ENCODE peak calls at places on chromosomes 7 and 10, in four cellular contexts. P, I, O and Q are unnamed samples. For H3K4me1, the result is how much of the 10 kb centered on the place peaks cover.

GRCh38 chr7:73891178-73891885 is 30.4 kb downstream of the TMEM270 start:
- DNase-seq in O (no peak), I (no peak), P (peak), Q (no peak)

GRCh38 chr10:112461029-112461887 is 14.2 kb downstream of the VTI1A start:
- DNase-seq in O (no peak), I (no peak), P (peak), Q (no peak)

GRCh38 chr10:110918633-110919348 is at the start of gene BBIP1:
- DNase-seq in I (no peak), O (no peak), P (peak), Q (no peak)

GRCh38 chr10:21369697-21370096 is 155.8 kb downstream of the SKIDA1 start:
- DNase-seq in O (no peak), I (no peak), P (peak), Q (no peak)

GRCh38 chr7:134293029-134293740 is 23.5 kb downstream of the SLC35B4 start:
- DNase-seq in I (no peak), O (no peak), P (no peak), Q (no peak)

GRCh38 chr10:57818522-57818921 is 449.2 kb downstream of the IPMK start:
- DNase-seq in I (no peak), O (no peak), P (no peak), Q (no peak)

GRCh38 chr10:128147669-128148068 is 21.4 kb upstream of the MKI67 start:
- DNase-seq in O (no peak), P (peak), I (no peak), Q (no peak)

GRCh38 chr7:77409005-77409738 is 7.0 kb downstream of the GSAP start:
- DNase-seq in P (peak), O (no peak), I (no peak), Q (no peak)

GRCh38 chr7:25665346-25665745 is 437.1 kb upstream of the NPVF start:
- DNase-seq in O (no peak), P (no peak), I (peak), Q (peak)

GRCh38 chr7:73941836-73942551 is 81.0 kb downstream of the TMEM270 start:
- DNase-seq in I (no peak), P (peak), O (no peak), Q (no peak)

GRCh38 chr7:149870701-149871483 is 2.9 kb upstream of the ATP6V0E2 start:
- DNase-seq in O (no peak), I (no peak), P (no peak), Q (no peak)

GRCh38 chr10:12191715-12192114 is 4.0 kb downstream of the NUDT5 start:
- DNase-seq in P (no peak), O (no peak), I (no peak), Q (no peak)

GRCh38 chr7:121440857-121441503 is 44.9 kb upstream of the FAM3C start:
- DNase-seq in P (no peak), I (no peak), O (peak), Q (no peak)

GRCh38 chr10:541750-542371 is 147.6 kb downstream of the DIP2C start:
- DNase-seq in P (no peak), O (no peak), I (no peak), Q (no peak)

GRCh38 chr10:98340946-98341345 is 73.0 kb upstream of the LOXL4 start:
- DNase-seq in I (no peak), P (peak), O (peak), Q (peak)

GRCh38 chr7:72298912-72299311 is 113.2 kb downstream of the CALN1 start:
- DNase-seq in O (no peak), I (no peak), P (no peak), Q (no peak)

GRCh38 chr7:74410772-74411171 is 42.9 kb upstream of the GTF2IRD1 start:
- DNase-seq in I (no peak), O (no peak), P (no peak), Q (no peak)

GRCh38 chr7:104855826-104856225 is 158.2 kb upstream of the KMT2E start:
- DNase-seq in O (no peak), I (no peak), P (no peak), Q (no peak)

GRCh38 chr10:20971901-20972300 is 74.8 kb upstream of the NEBL start:
- DNase-seq in I (no peak), P (no peak), O (no peak), Q (no peak)

GRCh38 chr10:58952747-58953466 is 223.5 kb upstream of the PHYHIPL start:
- DNase-seq in O (peak), I (peak), P (peak), Q (peak)

GRCh38 chr7:132500727-132501410 is 75.4 kb downstream of the PLXNA4 start:
- DNase-seq in I (peak), O (peak), P (no peak), Q (peak)

GRCh38 chr10:127619550-127619949 is 70.4 kb downstream of the NPS start:
- DNase-seq in P (no peak), I (no peak), O (no peak), Q (no peak)

GRCh38 chr10:119259345-119259744 is 52.0 kb downstream of the GRK5 start:
- DNase-seq in P (no peak), O (no peak), I (no peak), Q (no peak)

GRCh38 chr10:114603943-114604342 is 54.1 kb downstream of the ABLIM1 start:
- DNase-seq in O (no peak), P (no peak), I (no peak), Q (no peak)

GRCh38 chr7:93921607-93922446 is at the start of gene GNG11:
- DNase-seq in O (peak), P (peak), I (peak), Q (peak)

GRCh38 chr7:28530175-28531142 is 118.1 kb downstream of the CREB5 start:
- DNase-seq in O (peak), P (peak), I (peak), Q (peak)

GRCh38 chr10:128064615-128065580 is 61.3 kb downstream of the MKI67 start:
- DNase-seq in P (peak), O (peak), I (peak), Q (peak)

GRCh38 chr7:23658831-23659427 is 21.1 kb upstream of the FAM221A start:
- DNase-seq in P (no peak), I (no peak), O (no peak), Q (no peak)

GRCh38 chr7:6168469-6168868 is 104.0 kb downstream of the CYTH3 start:
- DNase-seq in I (no peak), P (no peak), O (no peak), Q (no peak)

GRCh38 chr7:83613232-83613631 is 35.7 kb downstream of the SEMA3E start:
- DNase-seq in O (no peak), I (no peak), P (no peak), Q (no peak)

GRCh38 chr7:2508327-2509231 is 11.0 kb upstream of the LFNG start:
- DNase-seq in I (no peak), O (peak), P (peak), Q (peak)

GRCh38 chr10:99279626-99280111 is 44.0 kb upstream of the HPSE2 start:
- DNase-seq in P (peak), O (no peak), I (no peak), Q (no peak)

GRCh38 chr10:88114368-88114767 is 250.9 kb downstream of the PTEN start:
- DNase-seq in P (peak), O (peak), I (no peak), Q (peak)

GRCh38 chr7:104431930-104432329 is 103.5 kb downstream of the LHFPL3 start:
- DNase-seq in I (no peak), O (no peak), P (no peak), Q (no peak)

GRCh38 chr7:142463401-142463850 is 205.6 kb upstream of the PRSS58 start:
- DNase-seq in O (no peak), P (no peak), I (no peak), Q (no peak)

GRCh38 chr10:20013991-20014750 is 197.9 kb downstream of the PLXDC2 start:
- DNase-seq in I (no peak), P (no peak), O (no peak), Q (no peak)

GRCh38 chr10:804191-804781 is 114.8 kb upstream of the DIP2C start:
- DNase-seq in O (no peak), P (peak), I (no peak), Q (no peak)

GRCh38 chr10:33675235-33675634 is 340.8 kb upstream of the NRP1 start:
- DNase-seq in P (no peak), O (peak), I (no peak), Q (no peak)

GRCh38 chr10:77673515-77674140 is 36.0 kb upstream of the KCNMA1 start:
- DNase-seq in I (no peak), P (no peak), O (no peak), Q (no peak)

GRCh38 chr10:51892965-51893658 is 193.7 kb upstream of the CSTF2T start:
- DNase-seq in I (no peak), P (peak), O (no peak), Q (no peak)

GRCh38 chr7:36202347-36202896 is 49.4 kb downstream of the EEPD1 start:
- DNase-seq in P (no peak), O (no peak), I (no peak), Q (no peak)
- H3K4me1 ChIP-seq in P (under half), O (half or more), I (under half), Q (half or more)

DNA sequence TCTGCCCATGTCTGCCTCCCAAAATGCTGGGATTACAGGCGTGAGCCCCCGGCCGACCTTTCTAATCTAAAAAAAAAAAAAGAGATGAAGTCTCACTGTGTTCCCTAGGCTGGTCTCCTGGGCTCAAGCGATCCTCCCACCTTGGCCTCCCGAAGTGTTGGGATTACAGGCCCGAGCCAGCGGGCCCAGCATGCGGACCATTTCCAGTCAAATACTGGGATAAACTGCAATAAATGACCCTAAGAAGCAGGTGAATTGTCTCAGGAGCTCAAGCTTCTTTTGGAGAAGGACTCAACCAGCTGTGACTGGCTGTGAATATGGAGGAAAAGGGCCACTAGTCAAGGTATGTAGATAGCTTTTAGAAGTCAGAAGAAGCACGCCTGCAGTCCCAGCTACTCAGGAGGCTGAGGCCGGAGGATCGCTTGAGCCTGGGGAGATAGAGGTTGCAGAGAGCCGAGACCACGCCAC is 550 bp upstream of the CREM start:
- DNase-seq in P (peak), O (no peak), I (no peak), Q (peak)
- H3K4me1 ChIP-seq in P (under half), O (under half), I (under half), Q (under half)

DNA sequence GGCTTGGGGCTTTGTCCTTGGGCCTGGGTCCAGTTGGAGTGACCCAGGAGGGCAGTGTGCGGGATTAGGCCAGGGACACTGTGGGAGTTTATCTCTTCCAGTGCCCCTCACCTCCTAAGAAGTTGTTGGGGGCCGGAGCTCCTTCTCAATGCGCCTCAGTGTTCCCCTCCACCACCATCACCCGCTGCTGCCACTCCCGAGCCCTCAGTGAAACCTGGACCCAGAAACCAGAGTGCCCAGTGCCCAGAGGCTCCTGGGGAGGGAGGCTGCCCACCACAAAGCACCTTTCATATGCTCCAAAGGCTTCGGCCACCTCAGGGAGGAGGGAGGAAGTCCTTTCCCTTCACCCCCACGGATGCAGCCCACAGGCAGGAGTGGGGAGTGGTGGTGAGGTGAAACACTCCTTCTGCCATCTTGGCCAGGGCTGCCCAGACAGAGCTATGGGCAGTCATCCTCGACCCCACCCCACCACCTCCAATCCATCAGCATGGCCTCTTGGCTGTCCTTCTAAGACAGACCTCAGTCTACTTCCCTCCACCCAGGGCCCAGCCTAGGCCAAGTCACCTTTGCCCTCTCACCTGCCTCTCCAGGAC is 99.0 kb downstream of the SH3PXD2A start:
- DNase-seq in I (no peak), O (no peak), P (no peak), Q (no peak)
- H3K4me1 ChIP-seq in I (under half), O (half or more), P (under half), Q (half or more)

DNA sequence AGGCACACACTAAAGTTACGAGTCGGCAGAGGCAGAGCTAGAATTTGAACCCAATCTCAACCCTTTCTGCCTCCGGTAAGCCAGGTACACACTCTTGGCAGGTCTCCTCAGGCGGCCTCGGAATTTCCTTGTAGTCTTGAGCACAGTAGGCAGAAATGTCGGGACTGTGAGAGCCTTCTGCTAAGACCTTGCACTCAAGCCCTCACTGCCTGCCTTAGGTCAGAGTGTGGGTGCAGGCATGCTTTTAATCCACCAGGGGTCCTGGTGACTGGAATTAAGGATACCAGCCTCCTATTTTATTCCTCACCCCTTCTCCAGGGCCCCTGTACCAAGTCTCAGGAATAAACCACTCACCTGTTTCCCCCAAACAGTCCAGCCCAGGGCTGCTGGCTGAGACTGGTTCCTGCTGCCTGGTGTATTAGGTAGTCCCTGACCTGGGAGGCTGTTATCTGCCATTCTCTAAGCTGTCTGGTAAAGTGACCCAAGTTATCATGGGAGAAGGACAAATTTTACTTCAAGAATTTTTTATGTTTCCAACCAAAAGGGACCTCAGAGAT is 855 bp downstream of the ATP6V1F start:
- DNase-seq in P (peak), I (no peak), O (no peak), Q (no peak)
- H3K4me1 ChIP-seq in P (under half), I (under half), O (half or more), Q (under half)